ENCODE peak calls at places on chromosome 4, in ten cellular contexts. Z is A549, F is HCT116, T is tibial artery, O is nephron progenitor cell, U is Calu3, L is fibroblast of pulmonary artery, R is HFF-Myc, I is fibroblast of the aortic adventitia, M is AG09319. P is an unnamed sample.

GRCh38 chr4:8081621-8082516 is 76.7 kb downstream of the ABLIM2 start:
- DNase-seq in L (no peak), T (no peak), Z (no peak), U (no peak), O (no peak), I (no peak), R (no peak), M (no peak), F (no peak), P (no peak)

GRCh38 chr4:180542445-180543100 is 1700.6 kb upstream of the TENM3 start:
- DNase-seq in R (no peak), F (peak), L (peak), M (peak), U (peak), I (no peak), O (no peak), Z (no peak), T (no peak), P (no peak)

GRCh38 chr4:39637572-39638357 is 900 bp downstream of the SMIM14 start:
- DNase-seq in R (no peak), L (peak), F (peak), T (no peak), U (peak), M (no peak), Z (no peak), O (peak), I (peak), P (no peak)

GRCh38 chr4:31370866-31371465 is 650.8 kb downstream of the PCDH7 start:
- DNase-seq in U (no peak), Z (peak), I (peak), F (peak), M (peak), T (no peak), L (peak), R (peak), O (peak), P (no peak)

GRCh38 chr4:78310732-78311100 is 240.9 kb upstream of the ANXA3 start:
- DNase-seq in O (no peak), R (no peak), T (no peak), L (no peak), I (no peak), Z (no peak), F (no peak), M (no peak), U (no peak), P (no peak)

GRCh38 chr4:55906999-55907398 is 41.7 kb upstream of the CEP135 start:
- DNase-seq in U (no peak), M (no peak), I (peak), Z (no peak), R (no peak), F (peak), T (no peak), O (no peak), L (peak), P (no peak)

GRCh38 chr4:24856586-24856985 is 56.3 kb downstream of the CCDC149 start:
- DNase-seq in O (no peak), L (peak), F (no peak), I (peak), U (peak), T (peak), R (peak), M (no peak), Z (no peak), P (no peak)

GRCh38 chr4:47612116-47613023 is 127.3 kb downstream of the ATP10D start:
- DNase-seq in Z (no peak), I (peak), R (no peak), U (no peak), O (no peak), T (no peak), L (peak), M (no peak), F (no peak), P (no peak)

GRCh38 chr4:3781997-3782930 is 16.1 kb downstream of the ADRA2C start:
- DNase-seq in U (peak), T (no peak), L (no peak), R (no peak), I (no peak), F (no peak), M (no peak), O (no peak), Z (no peak), P (no peak)

DNA sequence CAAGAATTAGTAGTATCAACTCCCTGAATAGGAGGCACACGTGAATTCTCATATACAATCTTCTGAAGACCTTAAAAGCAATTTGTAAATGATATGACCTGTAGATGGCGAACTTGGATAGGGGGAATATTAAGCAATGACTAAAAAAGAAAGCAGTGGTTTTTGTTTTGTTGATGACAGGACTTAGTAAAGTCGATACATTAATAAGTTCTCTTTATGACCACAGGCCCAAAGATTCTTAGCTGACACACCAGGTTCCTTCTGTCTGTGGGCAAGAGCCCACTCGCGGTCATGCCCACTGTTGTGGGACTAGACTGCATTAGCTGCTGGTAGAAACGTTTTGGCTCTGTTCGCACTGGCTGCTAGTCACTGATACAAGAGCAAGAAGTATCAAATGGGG is 30.8 kb downstream of the ALPK1 start:
- DNase-seq in F (peak), O (no peak), T (no peak), M (peak), L (peak), U (no peak), I (peak), R (peak), Z (no peak), P (peak)
- TF ChIP-seq CTCF in F (peak), O (peak), T (no peak), M (peak), L (peak), U (no peak), I (peak), R (peak), Z (peak), P (peak)

GRCh38 chr4:85747871-85748491 is 273.0 kb downstream of the ARHGAP24 start:
- DNase-seq in M (peak), Z (peak), U (peak), R (peak), T (no peak), L (peak), I (peak), O (peak), F (peak), P (peak)
- TF ChIP-seq CTCF in M (peak), Z (peak), U (peak), R (peak), T (peak), L (peak), I (peak), O (peak), F (peak), P (peak)

DNA sequence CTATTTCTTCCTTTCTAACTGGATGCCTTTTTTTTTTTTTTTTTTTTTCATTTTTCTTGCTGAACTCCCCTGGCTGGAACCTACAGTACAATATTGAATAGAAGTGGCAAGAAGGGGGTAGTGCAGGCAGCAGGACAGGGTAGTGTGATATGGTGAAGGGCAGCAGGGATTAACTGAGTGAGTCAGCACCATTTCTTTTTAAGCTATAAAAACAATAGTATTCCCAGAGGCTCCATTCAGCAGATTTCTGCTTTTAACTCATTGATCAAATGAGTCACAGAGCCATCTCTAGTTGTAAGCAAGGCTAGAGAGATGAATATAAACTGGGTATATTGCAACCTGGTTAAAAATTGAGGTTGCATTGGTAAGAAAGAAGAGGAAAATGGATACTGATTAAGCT is 53.6 kb upstream of the SETD7 start:
- DNase-seq in M (no peak), U (no peak), T (no peak), I (peak), L (peak), Z (no peak), O (no peak), R (no peak), F (no peak), P (no peak)
- TF ChIP-seq CTCF in M (no peak), U (no peak), T (no peak), I (no peak), L (no peak), Z (no peak), O (no peak), R (no peak), F (no peak), P (no peak)

GRCh38 chr4:108172780-108173598 is 4.3 kb upstream of the LEF1 start:
- DNase-seq in M (no peak), F (no peak), U (no peak), I (peak), R (peak), O (peak), Z (no peak), T (no peak), L (peak), P (no peak)

GRCh38 chr4:108171541-108172230 is 3.0 kb upstream of the LEF1 start:
- DNase-seq in T (no peak), Z (no peak), R (no peak), U (no peak), L (no peak), M (no peak), F (no peak), I (no peak), O (peak), P (no peak)

GRCh38 chr4:108170729-108171540 is 2.2 kb upstream of the LEF1 start:
- DNase-seq in I (no peak), U (no peak), T (no peak), O (no peak), M (no peak), L (no peak), Z (no peak), R (no peak), F (no peak), P (no peak)

GRCh38 chr4:108173599-108174057 is 4.9 kb upstream of the LEF1 start:
- DNase-seq in T (no peak), M (no peak), Z (no peak), U (no peak), F (no peak), L (no peak), O (no peak), R (no peak), I (no peak), P (no peak)

DNA sequence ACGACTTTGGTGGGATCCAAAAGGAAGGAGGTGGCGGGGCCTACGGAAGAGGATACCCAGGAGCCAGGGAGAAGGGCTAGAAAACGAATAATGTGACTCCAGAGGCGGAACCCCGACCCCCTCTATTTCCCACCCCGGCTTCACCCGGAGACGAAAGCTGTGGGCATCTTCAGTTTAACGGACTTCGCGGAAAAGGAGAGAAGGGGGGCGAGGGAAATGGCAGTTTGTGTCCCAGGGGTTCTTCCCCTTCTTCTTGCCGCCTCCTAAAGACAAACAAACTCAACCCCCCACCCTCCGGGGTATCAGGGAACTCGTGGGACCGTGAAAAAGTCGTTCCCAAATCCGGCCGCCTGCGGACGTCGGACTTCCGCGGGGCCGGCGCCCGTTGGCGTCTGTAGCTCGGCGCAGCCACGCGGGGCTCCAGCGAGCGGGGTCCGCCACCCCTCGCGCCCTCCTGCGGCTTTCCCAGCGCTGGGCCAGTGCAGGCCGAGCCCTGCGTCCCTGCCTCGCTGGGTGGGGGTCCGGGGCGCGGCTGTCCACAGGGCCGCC is 3.6 kb upstream of the LEF1 start:
- DNase-seq in L (no peak), O (peak), T (no peak), F (no peak), M (no peak), I (no peak), U (no peak), Z (no peak), R (no peak), P (no peak)
- TF ChIP-seq CTCF in L (no peak), O (peak), T (no peak), F (no peak), M (no peak), I (no peak), U (no peak), Z (no peak), R (no peak), P (no peak)